ENCODE peak calls at places on chromosome 7, in eight cellular contexts. One of them, this sample, is unnamed.

GRCh38 chr7:152395115-152395514 is 40.7 kb downstream of the KMT2C start:
- DNase-seq in HT-29: no peak
- DNase-seq in AG08395: no peak
- DNase-seq in right lobe of liver: no peak
- DNase-seq in stimulated activated CD8-positive, alpha-beta memory T cell treated with anti-CD3 and anti-CD28 coated beads, Interleukin-4, amount 100 ng/mL, for 4 hours: no peak
- DNase-seq in Calu3: no peak
- DNase-seq in amniotic epithelial cell: peak; percentile 59
- DNase-seq in erythroblast: no peak
- DNase-seq in this sample: no peak

GRCh38 chr7:88034083-88034695 is 100.1 kb downstream of the ADAM22 start:
- DNase-seq in HT-29: no peak
- DNase-seq in AG08395: no peak
- DNase-seq in right lobe of liver: no peak
- DNase-seq in stimulated activated CD8-positive, alpha-beta memory T cell treated with anti-CD3 and anti-CD28 coated beads, Interleukin-4, amount 100 ng/mL, for 4 hours: no peak
- DNase-seq in Calu3: no peak
- DNase-seq in amniotic epithelial cell: no peak
- DNase-seq in erythroblast: no peak
- DNase-seq in this sample: no peak

GRCh38 chr7:78039791-78040776 is 241.5 kb downstream of the PHTF2 start:
- DNase-seq in HT-29: no peak
- DNase-seq in AG08395: no peak
- DNase-seq in right lobe of liver: peak; percentile 54
- DNase-seq in stimulated activated CD8-positive, alpha-beta memory T cell treated with anti-CD3 and anti-CD28 coated beads, Interleukin-4, amount 100 ng/mL, for 4 hours: no peak
- DNase-seq in Calu3: no peak
- DNase-seq in amniotic epithelial cell: peak; percentile 7
- DNase-seq in erythroblast: peak; percentile 71
- DNase-seq in this sample: peak; percentile 19

GRCh38 chr7:21412291-21412896 is 15.5 kb upstream of the SP4 start:
- DNase-seq in HT-29: no peak
- DNase-seq in AG08395: no peak
- DNase-seq in right lobe of liver: no peak
- DNase-seq in stimulated activated CD8-positive, alpha-beta memory T cell treated with anti-CD3 and anti-CD28 coated beads, Interleukin-4, amount 100 ng/mL, for 4 hours: no peak
- DNase-seq in Calu3: no peak
- DNase-seq in amniotic epithelial cell: no peak
- DNase-seq in erythroblast: no peak
- DNase-seq in this sample: peak; percentile 28

GRCh38 chr7:155405399-155406318 is 52.3 kb upstream of the EN2 start:
- DNase-seq in HT-29: no peak
- DNase-seq in AG08395: no peak
- DNase-seq in right lobe of liver: no peak
- DNase-seq in stimulated activated CD8-positive, alpha-beta memory T cell treated with anti-CD3 and anti-CD28 coated beads, Interleukin-4, amount 100 ng/mL, for 4 hours: no peak
- DNase-seq in Calu3: peak; percentile 21
- DNase-seq in amniotic epithelial cell: no peak
- DNase-seq in erythroblast: no peak
- DNase-seq in this sample: peak; percentile 30

GRCh38 chr7:16810573-16810972 is 5.8 kb upstream of the AGR2 start:
- DNase-seq in HT-29: peak; percentile 66
- DNase-seq in AG08395: no peak
- DNase-seq in right lobe of liver: no peak
- DNase-seq in stimulated activated CD8-positive, alpha-beta memory T cell treated with anti-CD3 and anti-CD28 coated beads, Interleukin-4, amount 100 ng/mL, for 4 hours: no peak
- DNase-seq in Calu3: no peak
- DNase-seq in amniotic epithelial cell: no peak
- DNase-seq in erythroblast: no peak
- DNase-seq in this sample: peak; percentile 52

GRCh38 chr7:115449689-115450088 is 527.8 kb downstream of the MDFIC start:
- DNase-seq in HT-29: no peak
- DNase-seq in AG08395: no peak
- DNase-seq in right lobe of liver: no peak
- DNase-seq in stimulated activated CD8-positive, alpha-beta memory T cell treated with anti-CD3 and anti-CD28 coated beads, Interleukin-4, amount 100 ng/mL, for 4 hours: no peak
- DNase-seq in Calu3: no peak
- DNase-seq in amniotic epithelial cell: peak; percentile 16
- DNase-seq in erythroblast: no peak
- DNase-seq in this sample: peak; percentile 12

GRCh38 chr7:92159-92767 is 100.1 kb upstream of the FAM20C start:
- DNase-seq in HT-29: no peak
- DNase-seq in AG08395: no peak
- DNase-seq in right lobe of liver: no peak
- DNase-seq in stimulated activated CD8-positive, alpha-beta memory T cell treated with anti-CD3 and anti-CD28 coated beads, Interleukin-4, amount 100 ng/mL, for 4 hours: no peak
- DNase-seq in Calu3: no peak
- DNase-seq in amniotic epithelial cell: no peak
- DNase-seq in erythroblast: no peak
- DNase-seq in this sample: no peak

GRCh38 chr7:29239638-29240037 is 45.1 kb downstream of the CHN2 start:
- DNase-seq in HT-29: peak; percentile 37
- DNase-seq in AG08395: no peak
- DNase-seq in right lobe of liver: no peak
- DNase-seq in stimulated activated CD8-positive, alpha-beta memory T cell treated with anti-CD3 and anti-CD28 coated beads, Interleukin-4, amount 100 ng/mL, for 4 hours: no peak
- DNase-seq in Calu3: peak; percentile 67
- DNase-seq in amniotic epithelial cell: no peak
- DNase-seq in erythroblast: peak; percentile 63
- DNase-seq in this sample: peak; percentile 66

GRCh38 chr7:22545539-22545938 is 45.6 kb upstream of the STEAP1B start:
- DNase-seq in HT-29: no peak
- DNase-seq in AG08395: no peak
- DNase-seq in right lobe of liver: no peak
- DNase-seq in stimulated activated CD8-positive, alpha-beta memory T cell treated with anti-CD3 and anti-CD28 coated beads, Interleukin-4, amount 100 ng/mL, for 4 hours: no peak
- DNase-seq in Calu3: no peak
- DNase-seq in amniotic epithelial cell: no peak
- DNase-seq in erythroblast: no peak
- DNase-seq in this sample: no peak

GRCh38 chr7:134599371-134599770 is 47.3 kb upstream of the BPGM start:
- DNase-seq in HT-29: no peak
- DNase-seq in AG08395: no peak
- DNase-seq in right lobe of liver: no peak
- DNase-seq in stimulated activated CD8-positive, alpha-beta memory T cell treated with anti-CD3 and anti-CD28 coated beads, Interleukin-4, amount 100 ng/mL, for 4 hours: no peak
- DNase-seq in Calu3: no peak
- DNase-seq in amniotic epithelial cell: no peak
- DNase-seq in erythroblast: no peak
- DNase-seq in this sample: peak; percentile 28

GRCh38 chr7:76294344-76295024 is 8.0 kb upstream of the HSPB1 start:
- DNase-seq in HT-29: peak; percentile 91
- DNase-seq in AG08395: peak; percentile 88
- DNase-seq in right lobe of liver: peak; percentile 97
- DNase-seq in stimulated activated CD8-positive, alpha-beta memory T cell treated with anti-CD3 and anti-CD28 coated beads, Interleukin-4, amount 100 ng/mL, for 4 hours: no peak
- DNase-seq in Calu3: peak; percentile 81
- DNase-seq in amniotic epithelial cell: peak; percentile 96
- DNase-seq in erythroblast: peak; percentile 82
- DNase-seq in this sample: peak; percentile 96

GRCh38 chr7:113799896-113800295 is 118.9 kb downstream of the PPP1R3A start:
- DNase-seq in HT-29: no peak
- DNase-seq in AG08395: no peak
- DNase-seq in right lobe of liver: no peak
- DNase-seq in stimulated activated CD8-positive, alpha-beta memory T cell treated with anti-CD3 and anti-CD28 coated beads, Interleukin-4, amount 100 ng/mL, for 4 hours: no peak
- DNase-seq in Calu3: no peak
- DNase-seq in amniotic epithelial cell: no peak
- DNase-seq in erythroblast: no peak
- DNase-seq in this sample: peak; percentile 94

GRCh38 chr7:30764030-30764991 is 6.9 kb upstream of the MINDY4 start:
- DNase-seq in HT-29: no peak
- DNase-seq in AG08395: peak; percentile 29
- DNase-seq in right lobe of liver: no peak
- DNase-seq in stimulated activated CD8-positive, alpha-beta memory T cell treated with anti-CD3 and anti-CD28 coated beads, Interleukin-4, amount 100 ng/mL, for 4 hours: no peak
- DNase-seq in Calu3: no peak
- DNase-seq in amniotic epithelial cell: peak; percentile 86
- DNase-seq in erythroblast: peak; percentile 8
- DNase-seq in this sample: no peak